ENCODE peak calls at places on chromosomes 3 and 15, in nine cellular contexts. P, G, N, C, I, Q, S, W and Y are unnamed samples.
A peak's percentile ranks its signal among the peaks of the same experiment; 100 is the strongest.

GRCh38 chr3:39910828-39911464 is 101.5 kb downstream of the MYRIP start:
- DNase-seq in P (no peak), G (peak; percentile 67), N (no peak), C (no peak), I (peak; percentile 39), Q (peak; percentile 73), S (no peak), W (no peak), Y (no peak)

GRCh38 chr15:57565326-57565725 is 26.4 kb upstream of the MYZAP start:
- DNase-seq in P (no peak), G (peak; percentile 51), N (no peak), C (no peak), I (no peak), Q (no peak), S (peak; percentile 26), W (peak; percentile 52), Y (no peak)

GRCh38 chr3:15499536-15499935 is 22.0 kb downstream of the COLQ start:
- DNase-seq in P (no peak), G (no peak), N (no peak), C (no peak), I (no peak), Q (peak; percentile 32), S (no peak), W (no peak), Y (no peak)

GRCh38 chr3:58035512-58035867 is 27.3 kb downstream of the FLNB start:
- DNase-seq in P (no peak), G (no peak), N (no peak), C (no peak), I (no peak), Q (no peak), S (no peak), W (no peak), Y (no peak)

GRCh38 chr15:50182233-50183013 is 427 bp downstream of the SLC27A2 start:
- DNase-seq in P (no peak), G (peak; percentile 47), N (peak; percentile 19), C (no peak), I (no peak), Q (peak; percentile 14), S (peak; percentile 55), W (no peak), Y (no peak)

GRCh38 chr3:5212625-5213573 is 25.4 kb downstream of the EDEM1 start:
- DNase-seq in P (no peak), G (no peak), N (no peak), C (no peak), I (no peak), Q (no peak), S (no peak), W (no peak), Y (no peak)

GRCh38 chr3:172274906-172275305 is 173.3 kb downstream of the GHSR start:
- DNase-seq in P (no peak), G (no peak), N (no peak), C (no peak), I (no peak), Q (no peak), S (no peak), W (no peak), Y (no peak)

GRCh38 chr3:164113406-164114332 is 964.6 kb downstream of the SI start:
- DNase-seq in P (no peak), G (no peak), N (no peak), C (no peak), I (no peak), Q (no peak), S (no peak), W (peak; percentile 17), Y (no peak)

GRCh38 chr3:24513463-24513862 is 18.8 kb upstream of the THRB start:
- DNase-seq in P (no peak), G (no peak), N (no peak), C (no peak), I (peak; percentile 54), Q (no peak), S (no peak), W (no peak), Y (no peak)

GRCh38 chr3:47622648-47623047 is 44.0 kb upstream of the CSPG5 start:
- DNase-seq in P (no peak), G (no peak), N (no peak), C (no peak), I (no peak), Q (no peak), S (no peak), W (no peak), Y (no peak)

GRCh38 chr3:13159890-13160289 is 86.7 kb upstream of the IQSEC1 start:
- DNase-seq in P (no peak), G (peak; percentile 46), N (no peak), C (no peak), I (no peak), Q (no peak), S (no peak), W (no peak), Y (no peak)

GRCh38 chr3:102089904-102090492 is 240.7 kb downstream of the NFKBIZ start:
- DNase-seq in P (no peak), G (peak; percentile 52), N (no peak), C (no peak), I (peak; percentile 96), Q (peak; percentile 82), S (peak; percentile 10), W (no peak), Y (no peak)